ENCODE peak calls at places on chromosomes 12 and 14, in five cellular contexts. One of them, this sample, is unnamed.

GRCh38 chr12:22687677-22688076 is 62.7 kb downstream of the ETNK1 start:
- DNase-seq in activated B cell treated with CpG ODN at 0.5 μM for 24 hours: no peak
- DNase-seq in brain microvascular endothelial cell: peak
- DNase-seq in lower leg skin: no peak
- DNase-seq in fibroblast of lung: peak
- DNase-seq in this sample: no peak

GRCh38 chr12:94151577-94151976 is 3.2 kb downstream of the PLXNC1 start:
- DNase-seq in lower leg skin: no peak
- DNase-seq in brain microvascular endothelial cell: no peak
- DNase-seq in activated B cell treated with CpG ODN at 0.5 μM for 24 hours: no peak
- DNase-seq in fibroblast of lung: no peak
- DNase-seq in this sample: no peak

GRCh38 chr12:80100566-80100965 is 1.2 kb downstream of the OTOGL start:
- DNase-seq in fibroblast of lung: peak
- DNase-seq in activated B cell treated with CpG ODN at 0.5 μM for 24 hours: no peak
- DNase-seq in brain microvascular endothelial cell: no peak
- DNase-seq in lower leg skin: no peak
- DNase-seq in this sample: no peak

GRCh38 chr14:63594455-63595372 is 47.0 kb downstream of the WDR89 start:
- DNase-seq in lower leg skin: no peak
- DNase-seq in fibroblast of lung: no peak
- DNase-seq in activated B cell treated with CpG ODN at 0.5 μM for 24 hours: no peak
- DNase-seq in brain microvascular endothelial cell: no peak
- DNase-seq in this sample: no peak

GRCh38 chr12:50127546-50127945 is 15.5 kb downstream of the COX14 start:
- DNase-seq in fibroblast of lung: no peak
- DNase-seq in activated B cell treated with CpG ODN at 0.5 μM for 24 hours: no peak
- DNase-seq in lower leg skin: no peak
- DNase-seq in brain microvascular endothelial cell: no peak
- DNase-seq in this sample: no peak

GRCh38 chr12:124386059-124386458 is 91.2 kb downstream of the RFLNA start:
- DNase-seq in activated B cell treated with CpG ODN at 0.5 μM for 24 hours: no peak
- DNase-seq in brain microvascular endothelial cell: no peak
- DNase-seq in fibroblast of lung: peak
- DNase-seq in lower leg skin: no peak
- DNase-seq in this sample: no peak

GRCh38 chr12:66025477-66025876 is 105.1 kb downstream of the LLPH start:
- DNase-seq in activated B cell treated with CpG ODN at 0.5 μM for 24 hours: no peak
- DNase-seq in brain microvascular endothelial cell: no peak
- DNase-seq in fibroblast of lung: peak
- DNase-seq in lower leg skin: no peak
- DNase-seq in this sample: no peak

GRCh38 chr14:34021096-34021495 is 70.2 kb upstream of the EGLN3 start:
- DNase-seq in activated B cell treated with CpG ODN at 0.5 μM for 24 hours: no peak
- DNase-seq in fibroblast of lung: no peak
- DNase-seq in brain microvascular endothelial cell: no peak
- DNase-seq in lower leg skin: no peak
- DNase-seq in this sample: no peak

GRCh38 chr12:11621797-11622423 is 27.6 kb upstream of the ETV6 start:
- DNase-seq in brain microvascular endothelial cell: peak
- DNase-seq in lower leg skin: no peak
- DNase-seq in activated B cell treated with CpG ODN at 0.5 μM for 24 hours: no peak
- DNase-seq in fibroblast of lung: peak
- DNase-seq in this sample: no peak

GRCh38 chr12:131700271-131700670 is 10.6 kb upstream of the SFSWAP start:
- DNase-seq in activated B cell treated with CpG ODN at 0.5 μM for 24 hours: no peak
- DNase-seq in fibroblast of lung: no peak
- DNase-seq in lower leg skin: no peak
- DNase-seq in brain microvascular endothelial cell: no peak
- DNase-seq in this sample: no peak

GRCh38 chr12:66176525-66176924 is 6.7 kb upstream of the TMBIM4 start:
- DNase-seq in activated B cell treated with CpG ODN at 0.5 μM for 24 hours: no peak
- DNase-seq in brain microvascular endothelial cell: no peak
- DNase-seq in fibroblast of lung: no peak
- DNase-seq in lower leg skin: no peak
- DNase-seq in this sample: no peak

GRCh38 chr14:29895591-29896043 is 32.0 kb downstream of the PRKD1 start:
- DNase-seq in lower leg skin: no peak
- DNase-seq in activated B cell treated with CpG ODN at 0.5 μM for 24 hours: no peak
- DNase-seq in fibroblast of lung: no peak
- DNase-seq in brain microvascular endothelial cell: no peak
- DNase-seq in this sample: no peak

GRCh38 chr12:121238086-121238485 is 28.2 kb downstream of the P2RX4 start:
- DNase-seq in lower leg skin: no peak
- DNase-seq in fibroblast of lung: no peak
- DNase-seq in activated B cell treated with CpG ODN at 0.5 μM for 24 hours: no peak
- DNase-seq in brain microvascular endothelial cell: no peak
- DNase-seq in this sample: no peak

GRCh38 chr14:36973806-36974442 is 198.5 kb downstream of the SLC25A21 start:
- DNase-seq in fibroblast of lung: peak
- DNase-seq in lower leg skin: no peak
- DNase-seq in activated B cell treated with CpG ODN at 0.5 μM for 24 hours: no peak
- DNase-seq in brain microvascular endothelial cell: peak
- DNase-seq in this sample: no peak

GRCh38 chr12:112762753-112763152 is 28.8 kb upstream of the RPH3A start:
- DNase-seq in lower leg skin: no peak
- DNase-seq in activated B cell treated with CpG ODN at 0.5 μM for 24 hours: no peak
- DNase-seq in fibroblast of lung: no peak
- DNase-seq in brain microvascular endothelial cell: no peak
- DNase-seq in this sample: no peak

GRCh38 chr12:27843714-27844245 is 63.7 kb upstream of the MANSC4 start:
- DNase-seq in brain microvascular endothelial cell: peak
- DNase-seq in lower leg skin: no peak
- DNase-seq in activated B cell treated with CpG ODN at 0.5 μM for 24 hours: no peak
- DNase-seq in fibroblast of lung: peak
- DNase-seq in this sample: no peak

GRCh38 chr12:22101749-22102243 is 55.8 kb downstream of the CMAS start:
- DNase-seq in brain microvascular endothelial cell: peak
- DNase-seq in activated B cell treated with CpG ODN at 0.5 μM for 24 hours: no peak
- DNase-seq in lower leg skin: peak
- DNase-seq in fibroblast of lung: peak
- DNase-seq in this sample: no peak

GRCh38 chr12:13094349-13094748 is 9.1 kb downstream of the GSG1 start:
- DNase-seq in fibroblast of lung: peak
- DNase-seq in brain microvascular endothelial cell: no peak
- DNase-seq in lower leg skin: no peak
- DNase-seq in activated B cell treated with CpG ODN at 0.5 μM for 24 hours: no peak
- DNase-seq in this sample: no peak

GRCh38 chr14:105075364-105076295 is 10.4 kb upstream of the GPR132 start:
- DNase-seq in activated B cell treated with CpG ODN at 0.5 μM for 24 hours: peak
- DNase-seq in fibroblast of lung: peak
- DNase-seq in lower leg skin: peak
- DNase-seq in brain microvascular endothelial cell: peak
- DNase-seq in this sample: peak

GRCh38 chr12:114406326-114407033 is 536 bp upstream of the TBX5 start:
- DNase-seq in fibroblast of lung: no peak
- DNase-seq in brain microvascular endothelial cell: no peak
- DNase-seq in activated B cell treated with CpG ODN at 0.5 μM for 24 hours: no peak
- DNase-seq in lower leg skin: no peak
- DNase-seq in this sample: no peak

GRCh38 chr12:123067654-123068053 is 83.2 kb downstream of the PITPNM2 start:
- DNase-seq in brain microvascular endothelial cell: no peak
- DNase-seq in fibroblast of lung: no peak
- DNase-seq in lower leg skin: no peak
- DNase-seq in activated B cell treated with CpG ODN at 0.5 μM for 24 hours: no peak
- DNase-seq in this sample: no peak

GRCh38 chr12:112450725-112451124 is 32.0 kb downstream of the PTPN11 start:
- DNase-seq in fibroblast of lung: no peak
- DNase-seq in lower leg skin: no peak
- DNase-seq in brain microvascular endothelial cell: no peak
- DNase-seq in activated B cell treated with CpG ODN at 0.5 μM for 24 hours: no peak
- DNase-seq in this sample: no peak

GRCh38 chr12:75481013-75481705 is 604 bp downstream of the GLIPR1 start:
- DNase-seq in lower leg skin: no peak
- DNase-seq in fibroblast of lung: no peak
- DNase-seq in activated B cell treated with CpG ODN at 0.5 μM for 24 hours: no peak
- DNase-seq in brain microvascular endothelial cell: no peak
- DNase-seq in this sample: no peak

GRCh38 chr14:102774391-102775153 is 2.7 kb upstream of the TRAF3 start:
- DNase-seq in lower leg skin: peak
- DNase-seq in brain microvascular endothelial cell: peak
- DNase-seq in fibroblast of lung: peak
- DNase-seq in activated B cell treated with CpG ODN at 0.5 μM for 24 hours: peak
- DNase-seq in this sample: no peak

GRCh38 chr12:32036477-32037263 is 70.0 kb upstream of the BICD1 start:
- DNase-seq in activated B cell treated with CpG ODN at 0.5 μM for 24 hours: no peak
- DNase-seq in brain microvascular endothelial cell: no peak
- DNase-seq in fibroblast of lung: no peak
- DNase-seq in lower leg skin: no peak
- DNase-seq in this sample: no peak

GRCh38 chr12:131487379-131488129 is 223.3 kb upstream of the SFSWAP start:
- DNase-seq in brain microvascular endothelial cell: no peak
- DNase-seq in fibroblast of lung: no peak
- DNase-seq in activated B cell treated with CpG ODN at 0.5 μM for 24 hours: no peak
- DNase-seq in lower leg skin: no peak
- DNase-seq in this sample: no peak

GRCh38 chr12:105120551-105120950 is 13.0 kb downstream of the WASHC4 start:
- DNase-seq in activated B cell treated with CpG ODN at 0.5 μM for 24 hours: no peak
- DNase-seq in fibroblast of lung: peak
- DNase-seq in lower leg skin: no peak
- DNase-seq in brain microvascular endothelial cell: peak
- DNase-seq in this sample: no peak

GRCh38 chr12:122979908-122980191 is 631 bp upstream of the ARL6IP4 start:
- DNase-seq in brain microvascular endothelial cell: no peak
- DNase-seq in lower leg skin: no peak
- DNase-seq in fibroblast of lung: no peak
- DNase-seq in activated B cell treated with CpG ODN at 0.5 μM for 24 hours: no peak
- DNase-seq in this sample: no peak

GRCh38 chr14:49768301-49769121 is 558 bp downstream of the KLHDC2 start:
- DNase-seq in brain microvascular endothelial cell: peak
- DNase-seq in lower leg skin: peak
- DNase-seq in fibroblast of lung: peak
- DNase-seq in activated B cell treated with CpG ODN at 0.5 μM for 24 hours: peak
- DNase-seq in this sample: no peak

GRCh38 chr12:47881826-47882427 is 22.9 kb downstream of the VDR start:
- DNase-seq in fibroblast of lung: peak
- DNase-seq in lower leg skin: peak
- DNase-seq in activated B cell treated with CpG ODN at 0.5 μM for 24 hours: no peak
- DNase-seq in brain microvascular endothelial cell: peak
- DNase-seq in this sample: no peak

GRCh38 chr12:108649668-108650067 is 16.0 kb upstream of the SELPLG start:
- DNase-seq in brain microvascular endothelial cell: peak
- DNase-seq in fibroblast of lung: peak
- DNase-seq in lower leg skin: no peak
- DNase-seq in activated B cell treated with CpG ODN at 0.5 μM for 24 hours: no peak
- DNase-seq in this sample: no peak

GRCh38 chr14:51145246-51145645 is 50.3 kb upstream of the TRIM9 start:
- DNase-seq in lower leg skin: no peak
- DNase-seq in activated B cell treated with CpG ODN at 0.5 μM for 24 hours: no peak
- DNase-seq in brain microvascular endothelial cell: no peak
- DNase-seq in fibroblast of lung: no peak
- DNase-seq in this sample: no peak

GRCh38 chr14:104872469-104873341 is 7.6 kb downstream of the CEP170B start:
- DNase-seq in activated B cell treated with CpG ODN at 0.5 μM for 24 hours: no peak
- DNase-seq in brain microvascular endothelial cell: peak
- DNase-seq in fibroblast of lung: peak
- DNase-seq in lower leg skin: no peak
- DNase-seq in this sample: no peak

GRCh38 chr12:119673634-119674033 is 5.7 kb downstream of the PRKAB1 start:
- DNase-seq in lower leg skin: no peak
- DNase-seq in activated B cell treated with CpG ODN at 0.5 μM for 24 hours: no peak
- DNase-seq in fibroblast of lung: no peak
- DNase-seq in brain microvascular endothelial cell: no peak
- DNase-seq in this sample: no peak

GRCh38 chr12:6644903-6645302 is 2.3 kb downstream of the ACRBP start:
- DNase-seq in fibroblast of lung: no peak
- DNase-seq in lower leg skin: no peak
- DNase-seq in brain microvascular endothelial cell: no peak
- DNase-seq in activated B cell treated with CpG ODN at 0.5 μM for 24 hours: no peak
- DNase-seq in this sample: no peak
- TF ChIP-seq CTCF in fibroblast of lung: no peak
- TF ChIP-seq CTCF in lower leg skin: no peak
- TF ChIP-seq CTCF in brain microvascular endothelial cell: peak
- TF ChIP-seq CTCF in activated B cell treated with CpG ODN at 0.5 μM for 24 hours: no peak
- TF ChIP-seq CTCF in this sample: no peak

GRCh38 chr12:90953956-90954421 is 987 bp downstream of the CCER1 start:
- DNase-seq in lower leg skin: no peak
- DNase-seq in activated B cell treated with CpG ODN at 0.5 μM for 24 hours: no peak
- DNase-seq in brain microvascular endothelial cell: no peak
- DNase-seq in fibroblast of lung: no peak
- DNase-seq in this sample: no peak
- TF ChIP-seq CTCF in lower leg skin: no peak
- TF ChIP-seq CTCF in activated B cell treated with CpG ODN at 0.5 μM for 24 hours: no peak
- TF ChIP-seq CTCF in brain microvascular endothelial cell: peak
- TF ChIP-seq CTCF in fibroblast of lung: no peak
- TF ChIP-seq CTCF in this sample: peak

DNA sequence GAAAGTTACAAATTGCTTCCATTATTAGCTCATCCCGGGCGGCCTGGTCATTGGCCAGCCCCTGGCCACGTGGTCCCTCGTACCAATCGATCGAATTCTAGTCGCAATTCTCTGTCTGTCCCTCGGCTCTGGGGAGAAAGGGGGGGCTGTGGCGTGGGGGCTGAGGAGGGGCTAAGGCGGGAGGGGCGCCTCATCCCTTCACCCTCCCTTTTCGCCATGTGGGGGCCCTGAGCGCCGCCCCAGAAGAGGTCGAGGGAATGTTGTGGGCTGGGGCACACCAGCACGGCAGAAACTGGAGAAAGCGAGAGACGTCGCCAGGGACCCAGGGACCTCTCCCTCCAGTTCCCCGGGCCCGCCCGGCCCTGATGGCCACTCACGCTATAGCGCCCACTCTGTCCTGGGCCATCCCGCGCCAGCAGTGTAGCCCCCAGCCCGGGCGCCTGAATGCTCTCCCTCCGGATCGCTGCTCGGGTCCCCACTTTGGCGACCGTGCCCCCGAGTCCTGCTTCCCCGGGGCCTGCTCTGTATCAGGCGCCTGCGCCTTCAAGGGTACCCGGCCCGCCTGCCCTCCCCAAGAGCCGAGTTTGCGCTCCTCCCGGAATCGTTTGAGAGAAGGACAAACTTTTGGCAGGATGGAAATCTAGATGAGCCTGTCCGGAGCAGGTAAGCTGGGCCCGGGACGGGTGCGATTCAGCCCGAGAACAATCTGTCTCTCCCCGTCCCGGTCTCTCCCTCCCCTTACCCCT is 62.7 kb downstream of the SMUG1 start:
- DNase-seq in activated B cell treated with CpG ODN at 0.5 μM for 24 hours: peak
- DNase-seq in brain microvascular endothelial cell: no peak
- DNase-seq in fibroblast of lung: no peak
- DNase-seq in lower leg skin: peak
- DNase-seq in this sample: no peak
- TF ChIP-seq CTCF in activated B cell treated with CpG ODN at 0.5 μM for 24 hours: no peak
- TF ChIP-seq CTCF in brain microvascular endothelial cell: no peak
- TF ChIP-seq CTCF in fibroblast of lung: no peak
- TF ChIP-seq CTCF in lower leg skin: no peak
- TF ChIP-seq CTCF in this sample: no peak

GRCh38 chr12:128798543-128799341 is 25.0 kb downstream of the SLC15A4 start:
- DNase-seq in activated B cell treated with CpG ODN at 0.5 μM for 24 hours: no peak
- DNase-seq in lower leg skin: no peak
- DNase-seq in fibroblast of lung: no peak
- DNase-seq in brain microvascular endothelial cell: no peak
- DNase-seq in this sample: no peak
- TF ChIP-seq CTCF in activated B cell treated with CpG ODN at 0.5 μM for 24 hours: no peak
- TF ChIP-seq CTCF in lower leg skin: no peak
- TF ChIP-seq CTCF in fibroblast of lung: no peak
- TF ChIP-seq CTCF in brain microvascular endothelial cell: peak
- TF ChIP-seq CTCF in this sample: peak

This sample was measured in type B pancreatic cell.